ENCODE peak calls at places on chromosomes 6 and 20, in ten cellular contexts. One of them, this sample, is unnamed.

GRCh38 chr20:37714973-37715657 is 21.3 kb downstream of the CTNNBL1 start:
- DNase-seq in fibroblast of pulmonary artery: peak
- DNase-seq in HFF-Myc: no peak
- DNase-seq in choroid plexus epithelial cell: peak
- DNase-seq in astrocyte of the cerebellum: no peak
- DNase-seq in prostate gland: no peak
- DNase-seq in esophagus squamous epithelium: no peak
- DNase-seq in fibroblast of the aortic adventitia: no peak
- DNase-seq in AG09309: peak
- DNase-seq in left ventricle myocardium inferior: no peak
- DNase-seq in this sample: no peak

GRCh38 chr20:62362590-62362940 is 4.5 kb downstream of the LAMA5 start:
- DNase-seq in fibroblast of pulmonary artery: no peak
- DNase-seq in HFF-Myc: no peak
- DNase-seq in choroid plexus epithelial cell: no peak
- DNase-seq in astrocyte of the cerebellum: no peak
- DNase-seq in prostate gland: no peak
- DNase-seq in esophagus squamous epithelium: no peak
- DNase-seq in fibroblast of the aortic adventitia: no peak
- DNase-seq in AG09309: no peak
- DNase-seq in left ventricle myocardium inferior: no peak
- DNase-seq in this sample: no peak

GRCh38 chr6:89475106-89475505 is 42.2 kb downstream of the ANKRD6 start:
- DNase-seq in fibroblast of pulmonary artery: peak
- DNase-seq in HFF-Myc: no peak
- DNase-seq in choroid plexus epithelial cell: no peak
- DNase-seq in astrocyte of the cerebellum: no peak
- DNase-seq in prostate gland: no peak
- DNase-seq in esophagus squamous epithelium: no peak
- DNase-seq in fibroblast of the aortic adventitia: peak
- DNase-seq in AG09309: no peak
- DNase-seq in left ventricle myocardium inferior: no peak
- DNase-seq in this sample: no peak

GRCh38 chr6:116883005-116883404 is 6.0 kb downstream of the RFX6 start:
- DNase-seq in fibroblast of pulmonary artery: peak
- DNase-seq in HFF-Myc: no peak
- DNase-seq in choroid plexus epithelial cell: no peak
- DNase-seq in astrocyte of the cerebellum: no peak
- DNase-seq in prostate gland: no peak
- DNase-seq in esophagus squamous epithelium: no peak
- DNase-seq in fibroblast of the aortic adventitia: peak
- DNase-seq in AG09309: no peak
- DNase-seq in left ventricle myocardium inferior: no peak
- DNase-seq in this sample: no peak

GRCh38 chr20:57934913-57935312 is 225.1 kb upstream of the PMEPA1 start:
- DNase-seq in fibroblast of pulmonary artery: no peak
- DNase-seq in HFF-Myc: no peak
- DNase-seq in choroid plexus epithelial cell: no peak
- DNase-seq in astrocyte of the cerebellum: no peak
- DNase-seq in prostate gland: no peak
- DNase-seq in esophagus squamous epithelium: no peak
- DNase-seq in fibroblast of the aortic adventitia: no peak
- DNase-seq in AG09309: no peak
- DNase-seq in left ventricle myocardium inferior: no peak
- DNase-seq in this sample: no peak

GRCh38 chr6:169752074-169752623 is 727 bp downstream of the ERMARD start:
- DNase-seq in fibroblast of pulmonary artery: no peak
- DNase-seq in HFF-Myc: no peak
- DNase-seq in choroid plexus epithelial cell: no peak
- DNase-seq in astrocyte of the cerebellum: no peak
- DNase-seq in prostate gland: no peak
- DNase-seq in esophagus squamous epithelium: no peak
- DNase-seq in fibroblast of the aortic adventitia: no peak
- DNase-seq in AG09309: no peak
- DNase-seq in left ventricle myocardium inferior: no peak
- DNase-seq in this sample: no peak

GRCh38 chr6:66675906-66676305 is 968.9 kb upstream of the EYS start:
- DNase-seq in fibroblast of pulmonary artery: no peak
- DNase-seq in HFF-Myc: no peak
- DNase-seq in choroid plexus epithelial cell: peak
- DNase-seq in astrocyte of the cerebellum: no peak
- DNase-seq in prostate gland: no peak
- DNase-seq in esophagus squamous epithelium: no peak
- DNase-seq in fibroblast of the aortic adventitia: no peak
- DNase-seq in AG09309: no peak
- DNase-seq in left ventricle myocardium inferior: no peak
- DNase-seq in this sample: no peak

GRCh38 chr6:141290871-141291270 is 841.9 kb upstream of the GJE1 start:
- DNase-seq in fibroblast of pulmonary artery: no peak
- DNase-seq in HFF-Myc: no peak
- DNase-seq in choroid plexus epithelial cell: no peak
- DNase-seq in astrocyte of the cerebellum: no peak
- DNase-seq in prostate gland: no peak
- DNase-seq in esophagus squamous epithelium: no peak
- DNase-seq in fibroblast of the aortic adventitia: no peak
- DNase-seq in AG09309: no peak
- DNase-seq in left ventricle myocardium inferior: no peak
- DNase-seq in this sample: no peak

DNA sequence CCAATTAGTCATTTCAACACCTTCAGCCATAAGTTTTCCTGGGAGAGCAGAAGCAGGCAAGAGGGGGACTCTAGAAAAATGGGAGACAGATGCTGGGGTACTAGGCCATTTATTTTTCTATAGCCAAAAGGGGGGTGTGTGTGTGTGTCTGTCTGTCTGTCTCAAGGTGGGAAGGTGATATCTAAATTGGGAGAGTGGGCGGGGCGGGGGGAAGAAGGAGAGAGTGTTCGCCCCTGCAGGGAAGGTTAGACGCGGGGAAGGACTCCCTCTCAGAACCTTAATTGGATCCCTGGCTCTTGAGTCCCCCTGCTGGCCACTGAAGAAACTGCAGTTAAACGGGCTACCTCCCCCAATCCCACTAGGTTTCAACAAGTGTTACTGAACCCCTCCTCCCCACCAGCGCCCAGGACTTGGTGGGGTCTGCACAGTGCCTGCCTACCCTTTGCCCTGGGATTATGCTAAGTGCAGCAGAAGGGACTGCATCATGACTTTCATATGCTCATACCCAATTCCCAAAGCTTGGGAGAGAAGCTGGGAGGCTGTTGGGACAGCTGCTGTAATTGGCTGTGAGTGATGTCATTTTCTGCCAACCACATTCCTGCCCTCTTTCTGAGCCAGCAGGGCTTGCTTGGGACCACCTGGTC is 45.8 kb downstream of the FOXP4 start:
- DNase-seq in fibroblast of pulmonary artery: peak
- DNase-seq in HFF-Myc: no peak
- DNase-seq in choroid plexus epithelial cell: peak
- DNase-seq in astrocyte of the cerebellum: peak
- DNase-seq in prostate gland: peak
- DNase-seq in esophagus squamous epithelium: no peak
- DNase-seq in fibroblast of the aortic adventitia: peak
- DNase-seq in AG09309: no peak
- DNase-seq in left ventricle myocardium inferior: peak
- DNase-seq in this sample: peak
- TF ChIP-seq CTCF in fibroblast of pulmonary artery: peak
- TF ChIP-seq CTCF in HFF-Myc: peak
- TF ChIP-seq CTCF in choroid plexus epithelial cell: peak
- TF ChIP-seq CTCF in astrocyte of the cerebellum: peak
- TF ChIP-seq CTCF in prostate gland: peak
- TF ChIP-seq CTCF in esophagus squamous epithelium: peak
- TF ChIP-seq CTCF in fibroblast of the aortic adventitia: peak
- TF ChIP-seq CTCF in AG09309: peak
- TF ChIP-seq CTCF in left ventricle myocardium inferior: peak
- TF ChIP-seq CTCF in this sample: peak

GRCh38 chr20:48948612-48949011 is 27.1 kb downstream of the ARFGEF2 start:
- DNase-seq in fibroblast of pulmonary artery: no peak
- DNase-seq in HFF-Myc: no peak
- DNase-seq in choroid plexus epithelial cell: no peak
- DNase-seq in astrocyte of the cerebellum: no peak
- DNase-seq in prostate gland: no peak
- DNase-seq in esophagus squamous epithelium: no peak
- DNase-seq in fibroblast of the aortic adventitia: no peak
- DNase-seq in AG09309: no peak
- DNase-seq in left ventricle myocardium inferior: no peak
- DNase-seq in this sample: no peak

GRCh38 chr20:48951646-48952045 is 30.1 kb downstream of the ARFGEF2 start:
- DNase-seq in fibroblast of pulmonary artery: no peak
- DNase-seq in HFF-Myc: no peak
- DNase-seq in choroid plexus epithelial cell: no peak
- DNase-seq in astrocyte of the cerebellum: no peak
- DNase-seq in prostate gland: peak
- DNase-seq in esophagus squamous epithelium: no peak
- DNase-seq in fibroblast of the aortic adventitia: no peak
- DNase-seq in AG09309: no peak
- DNase-seq in left ventricle myocardium inferior: no peak
- DNase-seq in this sample: no peak

GRCh38 chr20:48951041-48951440 is 29.5 kb downstream of the ARFGEF2 start:
- DNase-seq in fibroblast of pulmonary artery: no peak
- DNase-seq in HFF-Myc: no peak
- DNase-seq in choroid plexus epithelial cell: no peak
- DNase-seq in astrocyte of the cerebellum: no peak
- DNase-seq in prostate gland: no peak
- DNase-seq in esophagus squamous epithelium: no peak
- DNase-seq in fibroblast of the aortic adventitia: no peak
- DNase-seq in AG09309: no peak
- DNase-seq in left ventricle myocardium inferior: no peak
- DNase-seq in this sample: no peak

GRCh38 chr20:48952656-48953055 is 31.1 kb downstream of the ARFGEF2 start:
- DNase-seq in fibroblast of pulmonary artery: no peak
- DNase-seq in HFF-Myc: no peak
- DNase-seq in choroid plexus epithelial cell: no peak
- DNase-seq in astrocyte of the cerebellum: no peak
- DNase-seq in prostate gland: no peak
- DNase-seq in esophagus squamous epithelium: no peak
- DNase-seq in fibroblast of the aortic adventitia: no peak
- DNase-seq in AG09309: no peak
- DNase-seq in left ventricle myocardium inferior: no peak
- DNase-seq in this sample: no peak

DNA sequence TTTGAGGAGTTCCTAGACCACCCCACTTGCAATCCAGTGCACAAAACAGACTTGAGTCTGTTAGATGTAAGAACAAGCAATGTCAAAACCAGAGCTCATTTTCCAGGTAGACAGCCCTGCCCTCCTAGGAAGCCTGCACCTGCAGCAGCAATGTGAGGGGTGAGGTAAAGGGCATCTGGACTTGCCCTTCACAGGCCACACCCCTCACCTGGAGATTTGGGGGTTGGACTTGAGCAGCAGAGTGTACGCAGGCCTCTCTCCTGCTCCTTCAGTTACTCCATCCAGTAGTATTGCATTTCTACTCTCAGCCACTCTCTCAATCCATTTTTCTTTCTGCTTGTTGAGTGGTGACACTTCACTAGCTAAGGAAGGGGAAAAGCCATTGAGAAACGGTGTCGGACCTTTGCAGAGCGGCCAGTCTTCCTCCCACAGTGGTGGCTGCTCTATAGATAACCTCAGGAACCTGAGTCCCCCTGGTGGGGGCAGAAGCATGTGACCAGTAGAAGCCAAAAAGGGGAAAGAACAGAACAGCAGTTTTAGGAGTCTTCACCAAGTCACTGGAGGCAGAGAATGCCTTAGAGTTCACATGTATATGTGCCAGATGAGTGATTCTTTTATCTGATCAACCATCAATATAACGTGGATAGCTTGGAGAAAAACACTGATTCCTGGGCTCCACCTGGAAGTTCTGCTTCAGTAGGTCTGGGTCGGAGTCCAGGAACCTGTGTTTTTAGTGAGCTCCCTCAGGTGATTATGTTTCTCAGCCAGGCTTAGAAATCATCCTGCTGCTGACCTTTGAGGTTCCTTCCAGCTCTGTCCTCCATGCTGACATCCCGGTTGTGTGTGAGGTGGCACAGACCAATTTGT is 28.0 kb downstream of the ARFGEF2 start:
- DNase-seq in fibroblast of pulmonary artery: no peak
- DNase-seq in HFF-Myc: no peak
- DNase-seq in choroid plexus epithelial cell: no peak
- DNase-seq in astrocyte of the cerebellum: no peak
- DNase-seq in prostate gland: no peak
- DNase-seq in esophagus squamous epithelium: no peak
- DNase-seq in fibroblast of the aortic adventitia: no peak
- DNase-seq in AG09309: no peak
- DNase-seq in left ventricle myocardium inferior: no peak
- DNase-seq in this sample: no peak
- TF ChIP-seq CTCF in fibroblast of pulmonary artery: no peak
- TF ChIP-seq CTCF in HFF-Myc: no peak
- TF ChIP-seq CTCF in choroid plexus epithelial cell: no peak
- TF ChIP-seq CTCF in astrocyte of the cerebellum: no peak
- TF ChIP-seq CTCF in prostate gland: no peak
- TF ChIP-seq CTCF in esophagus squamous epithelium: no peak
- TF ChIP-seq CTCF in fibroblast of the aortic adventitia: no peak
- TF ChIP-seq CTCF in AG09309: peak
- TF ChIP-seq CTCF in left ventricle myocardium inferior: no peak
- TF ChIP-seq CTCF in this sample: no peak

GRCh38 chr6:79764758-79765157 is 133.6 kb downstream of the SH3BGRL2 start:
- DNase-seq in fibroblast of pulmonary artery: no peak
- DNase-seq in HFF-Myc: no peak
- DNase-seq in choroid plexus epithelial cell: no peak
- DNase-seq in astrocyte of the cerebellum: no peak
- DNase-seq in prostate gland: no peak
- DNase-seq in esophagus squamous epithelium: no peak
- DNase-seq in fibroblast of the aortic adventitia: no peak
- DNase-seq in AG09309: no peak
- DNase-seq in left ventricle myocardium inferior: no peak
- DNase-seq in this sample: no peak

GRCh38 chr6:79763301-79763700 is 132.2 kb downstream of the SH3BGRL2 start:
- DNase-seq in fibroblast of pulmonary artery: no peak
- DNase-seq in HFF-Myc: no peak
- DNase-seq in choroid plexus epithelial cell: no peak
- DNase-seq in astrocyte of the cerebellum: no peak
- DNase-seq in prostate gland: no peak
- DNase-seq in esophagus squamous epithelium: no peak
- DNase-seq in fibroblast of the aortic adventitia: no peak
- DNase-seq in AG09309: no peak
- DNase-seq in left ventricle myocardium inferior: no peak
- DNase-seq in this sample: no peak

GRCh38 chr6:79756496-79756895 is 125.4 kb downstream of the SH3BGRL2 start:
- DNase-seq in fibroblast of pulmonary artery: no peak
- DNase-seq in HFF-Myc: no peak
- DNase-seq in choroid plexus epithelial cell: no peak
- DNase-seq in astrocyte of the cerebellum: no peak
- DNase-seq in prostate gland: no peak
- DNase-seq in esophagus squamous epithelium: no peak
- DNase-seq in fibroblast of the aortic adventitia: no peak
- DNase-seq in AG09309: no peak
- DNase-seq in left ventricle myocardium inferior: no peak
- DNase-seq in this sample: no peak

GRCh38 chr6:79762370-79762769 is 131.2 kb downstream of the SH3BGRL2 start:
- DNase-seq in fibroblast of pulmonary artery: peak
- DNase-seq in HFF-Myc: no peak
- DNase-seq in choroid plexus epithelial cell: peak
- DNase-seq in astrocyte of the cerebellum: no peak
- DNase-seq in prostate gland: no peak
- DNase-seq in esophagus squamous epithelium: no peak
- DNase-seq in fibroblast of the aortic adventitia: peak
- DNase-seq in AG09309: no peak
- DNase-seq in left ventricle myocardium inferior: no peak
- DNase-seq in this sample: no peak
- TF ChIP-seq CTCF in fibroblast of pulmonary artery: peak
- TF ChIP-seq CTCF in HFF-Myc: peak
- TF ChIP-seq CTCF in choroid plexus epithelial cell: peak
- TF ChIP-seq CTCF in astrocyte of the cerebellum: no peak
- TF ChIP-seq CTCF in prostate gland: no peak
- TF ChIP-seq CTCF in esophagus squamous epithelium: no peak
- TF ChIP-seq CTCF in fibroblast of the aortic adventitia: peak
- TF ChIP-seq CTCF in AG09309: peak
- TF ChIP-seq CTCF in left ventricle myocardium inferior: no peak
- TF ChIP-seq CTCF in this sample: no peak

GRCh38 chr6:151018035-151018434 is 152.5 kb downstream of the MTHFD1L start:
- DNase-seq in fibroblast of pulmonary artery: no peak
- DNase-seq in HFF-Myc: no peak
- DNase-seq in choroid plexus epithelial cell: no peak
- DNase-seq in astrocyte of the cerebellum: no peak
- DNase-seq in prostate gland: no peak
- DNase-seq in esophagus squamous epithelium: no peak
- DNase-seq in fibroblast of the aortic adventitia: no peak
- DNase-seq in AG09309: no peak
- DNase-seq in left ventricle myocardium inferior: no peak
- DNase-seq in this sample: no peak
- TF ChIP-seq CTCF in fibroblast of pulmonary artery: no peak
- TF ChIP-seq CTCF in HFF-Myc: no peak
- TF ChIP-seq CTCF in choroid plexus epithelial cell: no peak
- TF ChIP-seq CTCF in astrocyte of the cerebellum: no peak
- TF ChIP-seq CTCF in prostate gland: no peak
- TF ChIP-seq CTCF in esophagus squamous epithelium: no peak
- TF ChIP-seq CTCF in fibroblast of the aortic adventitia: no peak
- TF ChIP-seq CTCF in AG09309: no peak
- TF ChIP-seq CTCF in left ventricle myocardium inferior: no peak
- TF ChIP-seq CTCF in this sample: no peak

This sample was measured in GM13976.